ENCODE peak calls at places on chromosome 7, in five cellular contexts. One of them, this sample, is unnamed.

GRCh38 chr7:106735637-106736036 is 74.7 kb upstream of the CCDC71L start:
- DNase-seq in HFFc6: no peak
- DNase-seq in endothelial cell: no peak
- DNase-seq in vagina: no peak
- DNase-seq in EH: no peak
- DNase-seq in this sample: no peak

GRCh38 chr7:158950914-158951635 is 94.7 kb downstream of the DYNC2I1 start:
- DNase-seq in endothelial cell: no peak
- DNase-seq in EH: peak; percentile 8
- DNase-seq in HFFc6: no peak
- DNase-seq in vagina: no peak
- DNase-seq in this sample: no peak

GRCh38 chr7:26924149-26924767 is 59.9 kb upstream of the SKAP2 start:
- DNase-seq in endothelial cell: no peak
- DNase-seq in EH: no peak
- DNase-seq in HFFc6: no peak
- DNase-seq in vagina: no peak
- DNase-seq in this sample: no peak

GRCh38 chr7:47669178-47669878 is 87.4 kb upstream of the TNS3 start:
- DNase-seq in HFFc6: peak; percentile 93
- DNase-seq in endothelial cell: no peak
- DNase-seq in vagina: no peak
- DNase-seq in EH: peak; percentile 95
- DNase-seq in this sample: no peak

GRCh38 chr7:105399043-105399725 is 10.5 kb upstream of the SRPK2 start:
- DNase-seq in vagina: no peak
- DNase-seq in endothelial cell: no peak
- DNase-seq in EH: peak; percentile 47
- DNase-seq in HFFc6: peak; percentile 14
- DNase-seq in this sample: no peak

GRCh38 chr7:90256778-90257177 is 11.8 kb downstream of the CFAP69 start:
- DNase-seq in endothelial cell: no peak
- DNase-seq in EH: peak; percentile 6
- DNase-seq in vagina: no peak
- DNase-seq in HFFc6: no peak
- DNase-seq in this sample: no peak

GRCh38 chr7:28490831-28491230 is 78.5 kb downstream of the CREB5 start:
- DNase-seq in endothelial cell: no peak
- DNase-seq in EH: no peak
- DNase-seq in HFFc6: no peak
- DNase-seq in vagina: no peak
- DNase-seq in this sample: no peak

GRCh38 chr7:44058759-44059218 is 6.6 kb downstream of the PGAM2 start:
- DNase-seq in HFFc6: no peak
- DNase-seq in vagina: no peak
- DNase-seq in endothelial cell: no peak
- DNase-seq in EH: no peak
- DNase-seq in this sample: no peak

GRCh38 chr7:99975782-99976521 is at the start of gene AZGP1:
- DNase-seq in HFFc6: peak; percentile 18
- DNase-seq in EH: peak; percentile 8
- DNase-seq in endothelial cell: no peak
- DNase-seq in vagina: no peak
- DNase-seq in this sample: no peak

GRCh38 chr7:33882040-33882800 is 23.1 kb upstream of the BMPER start:
- DNase-seq in HFFc6: no peak
- DNase-seq in endothelial cell: no peak
- DNase-seq in vagina: no peak
- DNase-seq in EH: no peak
- DNase-seq in this sample: no peak